ENCODE peak calls at places on chromosomes 4 and X, in six cellular contexts. I, Y, P, Q, N and T are unnamed samples.

GRCh38 chr4:20423420-20423819 is 171.7 kb downstream of the SLIT2 start:
- DNase-seq in Q (no peak), N (no peak), I (no peak), P (no peak), Y (no peak), T (no peak)

GRCh38 chrX:118240359-118240758 is 105.5 kb upstream of the WDR44 start:
- DNase-seq in Q (no peak), N (no peak), I (no peak), Y (no peak), P (no peak), T (no peak)

GRCh38 chrX:65985922-65986588 is 53.8 kb downstream of the VSIG4 start:
- DNase-seq in P (peak), N (peak), Q (no peak), Y (peak), I (peak), T (peak)

GRCh38 chrX:124257924-124258706 is 74.3 kb upstream of the TEX13D start:
- DNase-seq in I (no peak), Q (no peak), Y (no peak), N (no peak), P (no peak), T (no peak)

GRCh38 chr4:6892190-6892908 is 17.3 kb upstream of the TBC1D14 start:
- DNase-seq in I (peak), N (peak), Y (no peak), P (peak), Q (no peak), T (no peak)

GRCh38 chr4:168610911-168611530 is 114.2 kb downstream of the PALLD start:
- DNase-seq in I (no peak), N (no peak), Y (no peak), P (no peak), Q (no peak), T (no peak)

GRCh38 chrX:2342878-2343277 is 157.9 kb downstream of the DHRSX start:
- DNase-seq in Q (no peak), N (no peak), I (peak), Y (no peak), P (no peak), T (no peak)

GRCh38 chrX:121208563-121208962 is 161.2 kb downstream of the GLUD2 start:
- DNase-seq in P (no peak), N (no peak), I (no peak), Y (no peak), Q (no peak), T (peak)

GRCh38 chrX:148517191-148517590 is 16.8 kb downstream of the AFF2 start:
- DNase-seq in I (no peak), P (no peak), Q (no peak), N (no peak), Y (peak), T (peak)

DNA sequence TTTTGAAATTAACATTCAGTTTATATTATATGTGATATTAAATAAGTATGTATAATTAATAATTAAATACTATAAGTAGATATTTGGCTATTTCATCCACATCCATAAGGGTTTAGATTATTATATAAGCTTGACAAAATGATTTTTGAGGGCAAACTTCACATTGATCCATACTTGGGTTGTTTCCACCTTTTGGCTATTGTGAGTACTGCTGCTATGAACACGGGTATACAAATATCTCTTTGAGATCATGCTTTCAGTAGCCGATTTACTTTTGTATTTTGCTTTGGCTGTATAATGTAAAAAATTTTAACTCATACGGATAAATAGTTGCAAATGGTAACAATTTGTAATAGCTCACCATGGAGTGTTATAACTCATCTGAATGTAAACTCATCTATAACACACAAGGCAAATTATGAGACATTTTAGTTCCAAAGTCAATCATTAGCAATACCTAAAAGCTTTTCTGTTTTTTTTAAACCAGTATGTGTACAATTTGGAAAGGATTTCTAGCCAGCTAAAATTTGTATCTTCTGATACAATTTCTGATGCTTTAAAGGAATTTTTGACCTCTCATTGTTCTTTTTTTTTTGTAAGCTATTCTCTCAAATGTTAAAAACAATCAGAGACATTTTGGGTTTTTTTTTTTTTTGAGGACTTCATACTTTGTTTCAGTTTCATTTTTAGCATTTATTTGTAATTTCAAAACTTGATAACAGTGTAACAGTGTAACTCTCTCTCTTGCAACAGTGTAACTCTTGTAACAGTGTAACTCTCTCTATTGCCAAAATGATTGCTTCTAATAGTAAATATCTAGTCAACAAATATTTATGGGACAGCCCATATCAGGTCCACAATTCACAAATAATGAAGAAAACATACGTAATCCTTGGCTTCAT is 51.8 kb upstream of the ARX start:
- DNase-seq in I (no peak), Q (no peak), Y (no peak), N (no peak), P (no peak), T (no peak)
- TF ChIP-seq CTCF in I (no peak), Q (no peak), Y (no peak), N (no peak), P (no peak), T (no peak)

DNA sequence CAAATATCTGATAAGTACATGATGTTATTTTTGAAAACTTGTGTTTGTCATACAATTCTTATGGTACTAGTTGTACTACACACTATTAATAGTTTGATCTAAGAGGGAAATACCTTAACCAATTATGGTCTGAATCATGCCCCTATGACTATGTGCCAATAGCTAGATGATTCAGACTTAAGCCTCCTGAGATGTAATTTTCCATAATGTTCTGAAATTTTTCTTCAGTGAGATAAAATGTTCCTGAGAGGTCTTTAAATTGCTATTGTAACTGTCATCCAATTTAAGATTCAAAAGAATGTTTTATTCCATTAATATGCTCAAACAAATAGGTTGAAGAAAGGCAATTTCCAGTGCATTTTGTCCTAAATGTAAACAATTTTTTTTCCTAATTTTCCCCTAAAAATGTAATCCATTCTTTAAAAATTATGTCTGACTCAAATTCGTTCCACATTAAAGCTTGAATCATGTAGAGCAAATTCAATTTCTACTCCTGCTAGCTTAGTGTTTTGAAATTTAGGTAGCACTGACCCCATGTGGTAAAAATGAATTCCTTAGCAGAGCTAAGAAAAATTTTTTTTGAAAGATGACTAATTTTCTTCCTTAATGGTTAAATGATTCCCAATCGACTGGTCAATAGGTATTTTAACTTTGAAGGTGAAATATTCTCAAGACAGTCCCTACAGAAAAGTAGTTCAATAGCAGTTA is 49.1 kb downstream of the APOOL start:
- DNase-seq in P (no peak), Q (no peak), N (peak), Y (peak), I (peak), T (peak)
- TF ChIP-seq CTCF in P (peak), Q (peak), N (peak), Y (peak), I (peak), T (peak)

GRCh38 chr4:61590881-61591280 is 390.8 kb downstream of the ADGRL3 start:
- DNase-seq in Q (no peak), N (no peak), I (no peak), Y (no peak), P (no peak), T (peak)
- TF ChIP-seq CTCF in Q (no peak), N (no peak), I (no peak), Y (peak), P (no peak), T (no peak)

GRCh38 chrX:131728295-131729145 is 184.6 kb downstream of the OR13H1 start:
- DNase-seq in N (peak), I (no peak), Q (no peak), P (no peak), Y (peak), T (peak)
- TF ChIP-seq CTCF in N (peak), I (no peak), Q (no peak), P (no peak), Y (peak), T (peak)